ENCODE peak calls at places on chromosomes 4 and X, in eight cellular contexts. One of them, this sample, is unnamed.

GRCh38 chrX:23554304-23554703 is 113.0 kb upstream of the PRDX4 start:
- DNase-seq in mammary epithelial cell: peak
- DNase-seq in cardiac fibroblast: peak
- DNase-seq in lung: no peak
- DNase-seq in fibroblast of lung: peak
- DNase-seq in H7: peak
- DNase-seq in lower lobe of right lung: no peak
- DNase-seq in breast epithelium: no peak
- DNase-seq in this sample: no peak

GRCh38 chrX:52933976-52934703 is 24.2 kb downstream of the FAM156A start:
- DNase-seq in cardiac fibroblast: no peak
- DNase-seq in mammary epithelial cell: no peak
- DNase-seq in breast epithelium: no peak
- DNase-seq in H7: no peak
- DNase-seq in lung: no peak
- DNase-seq in lower lobe of right lung: no peak
- DNase-seq in fibroblast of lung: no peak
- DNase-seq in this sample: no peak

GRCh38 chrX:103157511-103158316 is 57.2 kb upstream of the BEX4 start:
- DNase-seq in cardiac fibroblast: peak
- DNase-seq in breast epithelium: no peak
- DNase-seq in lower lobe of right lung: no peak
- DNase-seq in mammary epithelial cell: peak
- DNase-seq in H7: peak
- DNase-seq in lung: no peak
- DNase-seq in fibroblast of lung: peak
- DNase-seq in this sample: peak

GRCh38 chrX:10011261-10011931 is 44.2 kb downstream of the CLDN34 start:
- DNase-seq in H7: peak
- DNase-seq in mammary epithelial cell: no peak
- DNase-seq in lower lobe of right lung: no peak
- DNase-seq in lung: no peak
- DNase-seq in breast epithelium: no peak
- DNase-seq in fibroblast of lung: no peak
- DNase-seq in cardiac fibroblast: peak
- DNase-seq in this sample: no peak

GRCh38 chrX:136847874-136848273 is 32.7 kb downstream of the RBMX start:
- DNase-seq in fibroblast of lung: peak
- DNase-seq in mammary epithelial cell: no peak
- DNase-seq in H7: no peak
- DNase-seq in cardiac fibroblast: no peak
- DNase-seq in breast epithelium: no peak
- DNase-seq in lung: no peak
- DNase-seq in lower lobe of right lung: no peak
- DNase-seq in this sample: no peak

GRCh38 chr4:55398461-55398860 is 2.7 kb downstream of the TMEM165 start:
- DNase-seq in lower lobe of right lung: no peak
- DNase-seq in fibroblast of lung: peak
- DNase-seq in breast epithelium: no peak
- DNase-seq in mammary epithelial cell: peak
- DNase-seq in lung: no peak
- DNase-seq in cardiac fibroblast: peak
- DNase-seq in H7: no peak
- DNase-seq in this sample: no peak

GRCh38 chr4:23333946-23334878 is 555.6 kb downstream of the PPARGC1A start:
- DNase-seq in lung: peak
- DNase-seq in mammary epithelial cell: peak
- DNase-seq in lower lobe of right lung: no peak
- DNase-seq in H7: peak
- DNase-seq in breast epithelium: no peak
- DNase-seq in cardiac fibroblast: peak
- DNase-seq in fibroblast of lung: peak
- DNase-seq in this sample: no peak

GRCh38 chr4:76589872-76590846 is 155.1 kb downstream of the SHROOM3 start:
- DNase-seq in breast epithelium: peak
- DNase-seq in fibroblast of lung: peak
- DNase-seq in H7: peak
- DNase-seq in lung: peak
- DNase-seq in cardiac fibroblast: peak
- DNase-seq in mammary epithelial cell: peak
- DNase-seq in lower lobe of right lung: peak
- DNase-seq in this sample: no peak

GRCh38 chrX:12894074-12894691 is 12.2 kb upstream of the TLR8 start:
- DNase-seq in breast epithelium: no peak
- DNase-seq in cardiac fibroblast: peak
- DNase-seq in fibroblast of lung: peak
- DNase-seq in mammary epithelial cell: no peak
- DNase-seq in lung: no peak
- DNase-seq in H7: peak
- DNase-seq in lower lobe of right lung: peak
- DNase-seq in this sample: no peak

GRCh38 chrX:26649534-26649933 is 433.6 kb downstream of the MAGEB5 start:
- DNase-seq in H7: peak
- DNase-seq in lower lobe of right lung: no peak
- DNase-seq in cardiac fibroblast: peak
- DNase-seq in mammary epithelial cell: peak
- DNase-seq in lung: no peak
- DNase-seq in fibroblast of lung: peak
- DNase-seq in breast epithelium: no peak
- DNase-seq in this sample: no peak

GRCh38 chr4:80360900-80361299 is 25.4 kb downstream of the CFAP299 start:
- DNase-seq in H7: no peak
- DNase-seq in mammary epithelial cell: no peak
- DNase-seq in breast epithelium: no peak
- DNase-seq in cardiac fibroblast: peak
- DNase-seq in fibroblast of lung: peak
- DNase-seq in lung: no peak
- DNase-seq in lower lobe of right lung: no peak
- DNase-seq in this sample: no peak

GRCh38 chrX:103608305-103608963 is 671 bp downstream of the TCEAL3 start:
- DNase-seq in mammary epithelial cell: no peak
- DNase-seq in fibroblast of lung: no peak
- DNase-seq in cardiac fibroblast: no peak
- DNase-seq in H7: peak
- DNase-seq in lower lobe of right lung: peak
- DNase-seq in breast epithelium: no peak
- DNase-seq in lung: no peak
- DNase-seq in this sample: peak

GRCh38 chr4:108433832-108434231 is 186.5 kb upstream of the RPL34 start:
- DNase-seq in mammary epithelial cell: peak
- DNase-seq in lower lobe of right lung: no peak
- DNase-seq in fibroblast of lung: peak
- DNase-seq in cardiac fibroblast: peak
- DNase-seq in H7: no peak
- DNase-seq in breast epithelium: no peak
- DNase-seq in lung: no peak
- DNase-seq in this sample: no peak

GRCh38 chr4:34200535-34200934 is 2043.8 kb downstream of the ARAP2 start:
- DNase-seq in breast epithelium: no peak
- DNase-seq in mammary epithelial cell: no peak
- DNase-seq in cardiac fibroblast: no peak
- DNase-seq in H7: no peak
- DNase-seq in lower lobe of right lung: no peak
- DNase-seq in fibroblast of lung: no peak
- DNase-seq in lung: no peak
- DNase-seq in this sample: no peak

GRCh38 chr4:48665555-48666186 is 114.4 kb downstream of the FRYL start:
- DNase-seq in lower lobe of right lung: no peak
- DNase-seq in lung: no peak
- DNase-seq in fibroblast of lung: no peak
- DNase-seq in breast epithelium: no peak
- DNase-seq in cardiac fibroblast: peak
- DNase-seq in H7: no peak
- DNase-seq in mammary epithelial cell: peak
- DNase-seq in this sample: no peak

GRCh38 chrX:22748093-22748999 is 251.4 kb upstream of the DDX53 start:
- DNase-seq in fibroblast of lung: peak
- DNase-seq in mammary epithelial cell: peak
- DNase-seq in cardiac fibroblast: peak
- DNase-seq in H7: peak
- DNase-seq in lower lobe of right lung: no peak
- DNase-seq in lung: peak
- DNase-seq in breast epithelium: no peak
- DNase-seq in this sample: peak

GRCh38 chrX:102950908-102951866 is 14.1 kb downstream of the RAB40AL start:
- DNase-seq in H7: peak
- DNase-seq in fibroblast of lung: peak
- DNase-seq in lung: peak
- DNase-seq in lower lobe of right lung: no peak
- DNase-seq in breast epithelium: no peak
- DNase-seq in mammary epithelial cell: peak
- DNase-seq in cardiac fibroblast: peak
- DNase-seq in this sample: peak

GRCh38 chr4:24988776-24989175 is 42.0 kb downstream of the LGI2 start:
- DNase-seq in mammary epithelial cell: peak
- DNase-seq in lung: no peak
- DNase-seq in breast epithelium: no peak
- DNase-seq in cardiac fibroblast: peak
- DNase-seq in fibroblast of lung: peak
- DNase-seq in lower lobe of right lung: no peak
- DNase-seq in H7: peak
- DNase-seq in this sample: no peak
- H3K4me3 ChIP-seq in mammary epithelial cell: no peak
- H3K4me3 ChIP-seq in lung: no peak
- H3K4me3 ChIP-seq in breast epithelium: no peak
- H3K4me3 ChIP-seq in cardiac fibroblast: no peak
- H3K4me3 ChIP-seq in fibroblast of lung: no peak
- H3K4me3 ChIP-seq in lower lobe of right lung: no peak
- H3K4me3 ChIP-seq in H7: no peak
- H3K4me3 ChIP-seq in this sample: no peak

GRCh38 chrX:51742586-51742985 is 656 bp upstream of the GSPT2 start:
- DNase-seq in fibroblast of lung: no peak
- DNase-seq in breast epithelium: no peak
- DNase-seq in lung: no peak
- DNase-seq in mammary epithelial cell: no peak
- DNase-seq in cardiac fibroblast: no peak
- DNase-seq in H7: peak
- DNase-seq in lower lobe of right lung: no peak
- DNase-seq in this sample: no peak
- H3K4me3 ChIP-seq in fibroblast of lung: no peak
- H3K4me3 ChIP-seq in breast epithelium: no peak
- H3K4me3 ChIP-seq in lung: no peak
- H3K4me3 ChIP-seq in mammary epithelial cell: no peak
- H3K4me3 ChIP-seq in cardiac fibroblast: no peak
- H3K4me3 ChIP-seq in H7: no peak
- H3K4me3 ChIP-seq in lower lobe of right lung: peak
- H3K4me3 ChIP-seq in this sample: no peak

GRCh38 chr4:30722916-30723270 is 2.7 kb downstream of the PCDH7 start:
- DNase-seq in cardiac fibroblast: no peak
- DNase-seq in fibroblast of lung: peak
- DNase-seq in mammary epithelial cell: no peak
- DNase-seq in H7: peak
- DNase-seq in lower lobe of right lung: no peak
- DNase-seq in breast epithelium: no peak
- DNase-seq in lung: no peak
- DNase-seq in this sample: peak
- H3K4me3 ChIP-seq in cardiac fibroblast: no peak
- H3K4me3 ChIP-seq in fibroblast of lung: peak
- H3K4me3 ChIP-seq in mammary epithelial cell: peak
- H3K4me3 ChIP-seq in H7: peak
- H3K4me3 ChIP-seq in lower lobe of right lung: peak
- H3K4me3 ChIP-seq in breast epithelium: peak
- H3K4me3 ChIP-seq in lung: no peak
- H3K4me3 ChIP-seq in this sample: no peak

GRCh38 chr4:65669008-65669971 is 999 bp downstream of the EPHA5 start:
- DNase-seq in lung: no peak
- DNase-seq in cardiac fibroblast: peak
- DNase-seq in mammary epithelial cell: no peak
- DNase-seq in lower lobe of right lung: peak
- DNase-seq in breast epithelium: no peak
- DNase-seq in H7: peak
- DNase-seq in fibroblast of lung: peak
- DNase-seq in this sample: no peak

GRCh38 chr4:65670331-65671031 is at the start of gene EPHA5:
- DNase-seq in lower lobe of right lung: peak
- DNase-seq in H7: peak
- DNase-seq in cardiac fibroblast: peak
- DNase-seq in breast epithelium: no peak
- DNase-seq in mammary epithelial cell: peak
- DNase-seq in lung: peak
- DNase-seq in fibroblast of lung: peak
- DNase-seq in this sample: peak

GRCh38 chr4:65665951-65666523 is 4.3 kb downstream of the EPHA5 start:
- DNase-seq in mammary epithelial cell: no peak
- DNase-seq in breast epithelium: no peak
- DNase-seq in lung: no peak
- DNase-seq in lower lobe of right lung: no peak
- DNase-seq in fibroblast of lung: no peak
- DNase-seq in H7: peak
- DNase-seq in cardiac fibroblast: peak
- DNase-seq in this sample: no peak

GRCh38 chr4:65669981-65670330 is 333 bp downstream of the EPHA5 start:
- DNase-seq in mammary epithelial cell: no peak
- DNase-seq in lower lobe of right lung: no peak
- DNase-seq in breast epithelium: no peak
- DNase-seq in cardiac fibroblast: no peak
- DNase-seq in H7: no peak
- DNase-seq in fibroblast of lung: no peak
- DNase-seq in lung: no peak
- DNase-seq in this sample: no peak

DNA sequence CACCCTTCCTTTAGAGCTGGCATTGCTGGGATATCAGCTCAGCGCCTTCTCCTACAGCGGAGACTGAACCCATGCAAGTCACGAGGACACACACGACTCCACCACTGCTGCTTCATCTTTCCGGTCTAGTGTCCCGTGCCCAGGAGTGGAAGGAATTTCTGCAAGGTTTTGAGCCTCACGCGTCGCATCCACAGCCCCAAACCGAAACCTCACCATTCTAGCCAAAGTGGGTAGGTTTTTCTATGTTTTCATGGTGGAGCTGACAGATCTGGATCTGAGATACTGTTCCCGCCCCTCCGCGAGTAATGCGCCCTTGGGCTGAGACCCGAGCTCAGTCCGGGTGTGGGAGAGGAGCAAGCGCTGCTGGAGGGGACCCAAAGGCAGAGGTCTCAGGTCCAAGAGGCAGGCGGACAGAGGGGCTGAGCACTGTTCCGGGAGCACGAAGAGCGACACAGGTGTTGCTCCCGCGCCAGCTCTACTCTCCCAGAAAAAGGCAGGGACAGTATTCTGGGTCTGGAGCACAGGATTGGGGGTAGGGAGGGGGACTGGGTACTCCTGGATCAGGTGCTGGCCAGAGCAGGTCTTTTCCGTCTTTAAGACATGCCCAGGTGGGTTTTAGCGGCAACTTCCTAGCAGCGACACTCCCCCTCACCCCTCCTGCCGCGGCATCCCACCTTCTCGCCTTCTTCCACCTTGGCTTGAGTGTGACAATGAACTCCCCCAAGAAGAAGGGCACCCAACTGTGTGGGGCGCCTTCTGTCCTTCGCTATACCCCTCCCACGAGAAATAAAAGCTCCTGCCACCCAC is 1.9 kb downstream of the EPHA5 start:
- DNase-seq in mammary epithelial cell: no peak
- DNase-seq in cardiac fibroblast: peak
- DNase-seq in lower lobe of right lung: no peak
- DNase-seq in breast epithelium: no peak
- DNase-seq in fibroblast of lung: no peak
- DNase-seq in H7: peak
- DNase-seq in lung: no peak
- DNase-seq in this sample: peak
- H3K4me3 ChIP-seq in mammary epithelial cell: no peak
- H3K4me3 ChIP-seq in cardiac fibroblast: peak
- H3K4me3 ChIP-seq in lower lobe of right lung: peak
- H3K4me3 ChIP-seq in breast epithelium: peak
- H3K4me3 ChIP-seq in fibroblast of lung: no peak
- H3K4me3 ChIP-seq in H7: peak
- H3K4me3 ChIP-seq in lung: no peak
- H3K4me3 ChIP-seq in this sample: peak

GRCh38 chr4:3724319-3725231 is 41.6 kb upstream of the ADRA2C start:
- DNase-seq in cardiac fibroblast: no peak
- DNase-seq in breast epithelium: no peak
- DNase-seq in fibroblast of lung: no peak
- DNase-seq in lung: no peak
- DNase-seq in lower lobe of right lung: no peak
- DNase-seq in H7: peak
- DNase-seq in mammary epithelial cell: peak
- DNase-seq in this sample: no peak
- H3K4me3 ChIP-seq in cardiac fibroblast: no peak
- H3K4me3 ChIP-seq in breast epithelium: no peak
- H3K4me3 ChIP-seq in fibroblast of lung: no peak
- H3K4me3 ChIP-seq in lung: no peak
- H3K4me3 ChIP-seq in lower lobe of right lung: no peak
- H3K4me3 ChIP-seq in H7: peak
- H3K4me3 ChIP-seq in mammary epithelial cell: no peak
- H3K4me3 ChIP-seq in this sample: no peak